ENCODE peak calls at places on chromosomes 2 and 18, in four cellular contexts. J is A549, R is frontal cortex, F is endothelial cell. K is an unnamed sample.

GRCh38 chr2:98148968-98149697 is 62.2 kb downstream of the VWA3B start:
- DNase-seq in J (no peak), R (no peak), F (no peak), K (no peak)

GRCh38 chr2:195531754-195532153 is 125.3 kb upstream of the SLC39A10 start:
- DNase-seq in J (no peak), R (no peak), F (no peak), K (no peak)

GRCh38 chr18:27447530-27447929 is 262.4 kb upstream of the CHST9 start:
- DNase-seq in J (no peak), R (no peak), F (no peak), K (no peak)

GRCh38 chr2:121570036-121570664 is 39.5 kb downstream of the RNU4ATAC start:
- DNase-seq in J (no peak), R (no peak), F (no peak), K (no peak)

GRCh38 chr18:60740313-60740712 is 367.7 kb upstream of the MC4R start:
- DNase-seq in J (no peak), R (no peak), F (no peak), K (no peak)

GRCh38 chr2:167188596-167188967 is 300.3 kb downstream of the XIRP2 start:
- DNase-seq in J (no peak), R (no peak), F (no peak), K (no peak)

GRCh38 chr2:238875161-238875530 is 27.3 kb downstream of the TWIST2 start:
- DNase-seq in J (no peak), R (no peak), F (no peak), K (no peak)

GRCh38 chr2:174333502-174334277 is 1.1 kb upstream of the SP9 start:
- DNase-seq in J (no peak), R (no peak), F (peak; percentile 23), K (no peak)

GRCh38 chr2:134141598-134142340 is 112.1 kb upstream of the MGAT5 start:
- DNase-seq in J (no peak), R (no peak), F (no peak), K (no peak)

GRCh38 chr2:167553635-167554034 is 665.4 kb downstream of the XIRP2 start:
- DNase-seq in J (no peak), R (no peak), F (no peak), K (no peak)

GRCh38 chr2:234679766-234680687 is 183.1 kb upstream of the ARL4C start:
- DNase-seq in J (peak; percentile 67), R (no peak), F (no peak), K (no peak)

GRCh38 chr2:196307775-196308174 is 136.4 kb upstream of the STK17B start:
- DNase-seq in J (no peak), R (no peak), F (no peak), K (no peak)

GRCh38 chr2:47688561-47688960 is 94.4 kb upstream of the MSH6 start:
- DNase-seq in J (no peak), R (no peak), F (peak; percentile 6), K (no peak)

GRCh38 chr18:3281456-3282400 is 19.8 kb downstream of the MYL12B start:
- DNase-seq in J (peak; percentile 55), R (peak; percentile 42), F (no peak), K (no peak)

GRCh38 chr2:71426721-71427120 is 26.6 kb upstream of the DYSF start:
- DNase-seq in J (no peak), R (no peak), F (no peak), K (no peak)

GRCh38 chr2:230723363-230723762 is 10.7 kb downstream of the CAB39 start:
- DNase-seq in J (no peak), R (no peak), F (no peak), K (no peak)

K was measured in 8988T.